ENCODE peak calls at places on chromosomes 3 and 15, in four cellular contexts. L is H1, N is SK-N-SH, H is K562. D is an unnamed sample.

GRCh38 chr3:108319428-108320053 is 23.2 kb downstream of the HHLA2 start:
- DNase-seq in N (no peak), H (no peak), L (no peak), D (no peak)

GRCh38 chr15:75227663-75228280 is 26.1 kb downstream of the C15orf39 start:
- DNase-seq in H (no peak), N (no peak), L (no peak), D (no peak)

GRCh38 chr3:13491206-13491974 is 11.3 kb downstream of the HDAC11 start:
- DNase-seq in H (no peak), L (no peak), N (no peak), D (no peak)

GRCh38 chr3:169945313-169945712 is 21.3 kb upstream of the SEC62 start:
- DNase-seq in N (no peak), H (peak; percentile 24), L (no peak), D (peak; percentile 85)

GRCh38 chr3:48595526-48596121 is 495 bp upstream of the COL7A1 start:
- DNase-seq in L (peak; percentile 80), H (peak; percentile 80), N (peak; percentile 72), D (no peak)

GRCh38 chr3:119388577-119388976 is 74.8 kb downstream of the TMEM39A start:
- DNase-seq in H (no peak), L (no peak), N (peak; percentile 38), D (no peak)

GRCh38 chr3:113557374-113557773 is 25.0 kb downstream of the SIDT1 start:
- DNase-seq in N (no peak), L (no peak), H (no peak), D (no peak)

GRCh38 chr3:40137586-40138295 is 171.8 kb upstream of the EIF1B start:
- DNase-seq in N (no peak), H (no peak), L (no peak), D (no peak)

GRCh38 chr15:74301583-74302374 is 65.7 kb downstream of the CCDC33 start:
- DNase-seq in L (no peak), H (no peak), N (no peak), D (no peak)

GRCh38 chr15:40066531-40066930 is 27.6 kb upstream of the SRP14 start:
- DNase-seq in H (no peak), N (no peak), L (no peak), D (no peak)

GRCh38 chr3:83317605-83318004 is 1556.2 kb upstream of the GBE1 start:
- DNase-seq in H (no peak), N (no peak), L (no peak), D (no peak)

GRCh38 chr15:55403531-55403930 is 4.6 kb downstream of the CCPG1 start:
- DNase-seq in N (no peak), L (no peak), H (peak; percentile 15), D (no peak)

GRCh38 chr3:158679547-158680000 is 7.1 kb upstream of the LXN start:
- DNase-seq in L (no peak), H (peak; percentile 41), N (no peak), D (no peak)

GRCh38 chr15:99863527-99864198 is 130.4 kb upstream of the LYSMD4 start:
- DNase-seq in N (no peak), H (no peak), L (no peak), D (no peak)

GRCh38 chr15:56052389-56053045 is 59.1 kb upstream of the NEDD4 start:
- DNase-seq in H (peak; percentile 19), N (peak; percentile 36), L (no peak), D (no peak)

GRCh38 chr3:123385072-123385471 is 63.8 kb downstream of the ADCY5 start:
- DNase-seq in L (no peak), N (no peak), H (no peak), D (no peak)

GRCh38 chr3:39668420-39668819 is 141.0 kb upstream of the MYRIP start:
- DNase-seq in N (peak; percentile 38), H (peak; percentile 66), L (no peak), D (no peak)

GRCh38 chr15:63465104-63465503 is 39.3 kb upstream of the USP3 start:
- DNase-seq in N (no peak), L (no peak), H (no peak), D (no peak)

GRCh38 chr3:8503871-8504610 is 2.4 kb downstream of the LMCD1 start:
- DNase-seq in L (no peak), H (no peak), N (no peak), D (no peak)

GRCh38 chr3:9715127-9715526 is 11.5 kb downstream of the CPNE9 start:
- DNase-seq in N (no peak), L (no peak), H (no peak), D (no peak)

GRCh38 chr3:72657666-72658065 is 190.6 kb downstream of the SHQ1 start:
- DNase-seq in L (no peak), N (no peak), H (no peak), D (peak; percentile 24)

GRCh38 chr3:25427155-25428002 is 684 bp upstream of the RARB start:
- DNase-seq in N (peak; percentile 24), L (no peak), H (no peak), D (no peak)

GRCh38 chr15:35921051-35921450 is 375.1 kb upstream of the DPH6 start:
- DNase-seq in L (no peak), N (no peak), H (no peak), D (no peak)

GRCh38 chr3:162769559-162769958 is 1273.0 kb downstream of the OTOL1 start:
- DNase-seq in L (no peak), H (no peak), N (no peak), D (no peak)

GRCh38 chr3:177320765-177321247 is 123.5 kb upstream of the TBL1XR1 start:
- DNase-seq in N (no peak), L (no peak), H (no peak), D (no peak)

GRCh38 chr3:159082514-159082913 is 280.7 kb downstream of the MFSD1 start:
- DNase-seq in L (no peak), H (no peak), N (no peak), D (no peak)

GRCh38 chr3:53044371-53045106 is 1.3 kb downstream of the SFMBT1 start:
- DNase-seq in N (peak; percentile 52), L (no peak), H (peak; percentile 13), D (no peak)
- TF ChIP-seq SIN3A in N (no peak), L (no peak), H (no peak), D (peak; percentile 26)

GRCh38 chr15:87817553-87817952 is 439.0 kb downstream of the NTRK3 start:
- DNase-seq in N (no peak), L (no peak), H (no peak), D (no peak)

GRCh38 chr15:87816016-87816415 is 440.5 kb downstream of the NTRK3 start:
- DNase-seq in L (no peak), H (no peak), N (no peak), D (no peak)

DNA sequence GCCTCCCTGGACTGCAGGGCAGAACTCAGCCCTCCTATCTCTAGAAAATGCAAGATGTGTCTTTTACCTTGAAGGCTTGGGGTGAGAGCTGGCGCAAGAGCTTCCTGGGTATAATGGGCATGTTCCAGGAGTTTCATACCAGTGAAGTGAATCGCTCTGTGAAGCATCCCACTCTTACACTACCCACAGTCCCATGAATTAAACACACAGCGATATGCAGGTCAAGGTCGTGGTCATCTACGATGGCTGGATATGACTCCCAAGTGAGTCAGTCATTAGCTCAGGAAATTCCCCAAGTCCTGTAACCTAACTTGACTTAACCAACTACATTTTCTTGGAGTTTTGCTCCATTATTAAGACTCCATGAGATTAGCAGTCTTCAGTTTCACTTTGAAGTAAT is 439.7 kb downstream of the NTRK3 start:
- DNase-seq in L (no peak), N (no peak), H (no peak), D (no peak)
- TF ChIP-seq NRF1 in L (no peak), N (no peak), H (no peak), D (no peak)

DNA sequence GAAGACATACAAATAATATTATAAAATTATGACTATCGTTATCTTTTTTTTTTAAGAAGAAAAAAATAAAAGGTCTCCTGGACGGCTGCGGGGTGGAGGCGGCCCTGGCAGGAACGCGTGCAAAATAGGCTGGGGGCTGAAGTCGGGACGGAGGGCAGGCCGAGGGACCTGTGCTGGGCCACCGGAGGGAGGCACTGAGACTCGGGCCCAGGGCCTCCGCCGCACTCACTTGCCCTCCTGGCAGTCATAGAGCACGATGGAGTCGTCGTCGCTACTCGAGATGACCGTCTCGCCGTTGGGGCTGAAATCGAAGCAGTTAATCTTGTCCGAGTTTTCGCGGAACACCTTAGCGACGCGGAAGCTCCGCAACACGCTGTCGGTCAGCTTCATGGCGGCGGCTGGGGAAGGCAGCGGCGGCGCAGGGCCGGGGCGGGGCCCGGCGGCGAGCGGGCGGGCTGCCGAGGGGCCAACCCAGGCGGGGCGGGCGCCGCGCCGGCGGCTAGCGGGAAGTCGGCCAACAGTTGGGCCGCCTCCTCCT is 408 bp downstream of the WDR82 start:
- DNase-seq in H (peak; percentile 66), L (no peak), N (peak; percentile 80), D (no peak)
- TF ChIP-seq SIN3A in H (no peak), L (peak; percentile 4), N (no peak), D (peak; percentile 15)

GRCh38 chr3:143973352-143974021 is 1.9 kb downstream of the DIPK2A start:
- DNase-seq in L (no peak), H (no peak), N (no peak), D (no peak)
- TF ChIP-seq NRF1 in L (no peak), H (no peak), N (no peak), D (no peak)

D was measured in GM12878.